ENCODE peak calls at places on chromosomes 13 and 19, in eight cellular contexts. I, D, X, O, G, R, Z and W are unnamed samples.
A peak's percentile ranks its signal among the peaks of the same experiment; 100 is the strongest.

GRCh38 chr13:30290812-30291436 is 16.4 kb downstream of the KATNAL1 start:
- DNase-seq in G (no peak), R (no peak), X (no peak), Z (no peak), O (no peak), I (no peak), D (no peak), W (no peak)

GRCh38 chr19:46841458-46842083 is 9.1 kb downstream of the AP2S1 start:
- DNase-seq in I (peak; percentile 49), R (no peak), Z (peak; percentile 77), X (peak; percentile 32), D (peak; percentile 49), O (no peak), G (no peak), W (peak; percentile 44)

GRCh38 chr13:52455677-52456041 is 381 bp downstream of the CKAP2 start:
- DNase-seq in R (peak; percentile 8), D (peak; percentile 15), Z (peak; percentile 65), O (peak; percentile 63), I (peak; percentile 83), G (peak; percentile 57), X (peak; percentile 70), W (peak; percentile 90)

GRCh38 chr13:79483302-79483701 is 2.3 kb downstream of the NDFIP2 start:
- DNase-seq in I (no peak), O (no peak), Z (no peak), R (peak; percentile 73), D (no peak), X (peak; percentile 76), G (no peak), W (peak; percentile 36)

GRCh38 chr19:3284759-3285646 is 60.5 kb downstream of the CELF5 start:
- DNase-seq in O (peak; percentile 37), G (peak; percentile 40), X (peak; percentile 39), R (no peak), D (no peak), I (peak; percentile 71), Z (peak; percentile 21), W (peak; percentile 56)

GRCh38 chr19:48338802-48339660 is 13.7 kb downstream of the EMP3 start:
- DNase-seq in R (no peak), D (no peak), X (no peak), G (no peak), Z (no peak), O (no peak), I (no peak), W (no peak)

GRCh38 chr13:58376775-58377174 is 745.2 kb downstream of the PCDH17 start:
- DNase-seq in Z (no peak), G (no peak), X (no peak), R (no peak), D (no peak), O (no peak), I (no peak), W (no peak)

GRCh38 chr19:12783226-12783848 is 7.9 kb upstream of the JUNB start:
- DNase-seq in Z (no peak), X (no peak), R (no peak), D (no peak), O (no peak), G (no peak), I (no peak), W (no peak)

GRCh38 chr19:46975011-46975917 is 44.4 kb upstream of the NPAS1 start:
- DNase-seq in X (no peak), O (no peak), D (no peak), R (no peak), G (no peak), I (peak; percentile 80), Z (no peak), W (no peak)

DNA sequence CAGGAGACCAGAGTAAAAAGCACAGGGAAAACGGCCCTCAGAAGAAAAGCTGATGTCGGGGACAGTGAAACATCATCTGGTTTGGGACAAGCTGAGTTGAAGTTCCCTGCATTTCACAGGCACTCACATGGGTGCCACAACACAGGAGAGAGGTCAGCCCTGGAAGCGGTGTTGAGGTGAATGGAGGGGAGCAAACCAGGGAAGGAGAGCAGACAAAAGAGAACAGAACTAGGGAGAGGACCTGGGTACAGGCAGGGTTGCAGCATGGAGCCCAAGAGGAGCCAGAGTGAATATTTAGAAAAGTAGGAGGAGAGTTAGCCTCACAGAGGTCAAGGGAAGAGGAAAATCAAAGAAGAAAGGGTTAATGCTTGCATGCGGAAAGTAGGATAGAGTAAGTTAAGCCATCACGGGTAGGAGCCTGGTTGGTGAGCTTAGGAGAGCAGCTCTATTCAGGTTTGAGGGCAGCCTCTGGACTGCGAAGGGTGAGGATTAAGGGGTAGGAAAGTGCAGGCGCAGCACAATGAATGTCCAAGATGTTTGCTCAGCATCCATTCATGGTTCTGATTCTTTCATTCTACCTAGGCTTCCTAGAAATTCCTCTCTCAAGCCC is 15.5 kb downstream of the FAM216B start:
- DNase-seq in O (no peak), G (no peak), Z (no peak), X (no peak), I (no peak), R (no peak), D (no peak), W (no peak)
- H3K4me3 ChIP-seq in O (no peak overlapping the region), G (no peak overlapping the region), Z (no peak overlapping the region), X (no peak overlapping the region), I (no peak overlapping the region), R (no peak overlapping the region), D (no peak overlapping the region), W (no peak overlapping the region)

GRCh38 chr19:10612515-10613119 is 12.7 kb upstream of the SLC44A2 start:
- DNase-seq in Z (peak; percentile 87), I (no peak), R (no peak), G (no peak), X (no peak), D (peak; percentile 36), O (no peak), W (no peak)
- H3K4me3 ChIP-seq in Z (peak overlapping the region; percentile 35), I (no peak overlapping the region), R (no peak overlapping the region), G (no peak overlapping the region), X (no peak overlapping the region), D (no peak overlapping the region), O (no peak overlapping the region), W (no peak overlapping the region)

DNA sequence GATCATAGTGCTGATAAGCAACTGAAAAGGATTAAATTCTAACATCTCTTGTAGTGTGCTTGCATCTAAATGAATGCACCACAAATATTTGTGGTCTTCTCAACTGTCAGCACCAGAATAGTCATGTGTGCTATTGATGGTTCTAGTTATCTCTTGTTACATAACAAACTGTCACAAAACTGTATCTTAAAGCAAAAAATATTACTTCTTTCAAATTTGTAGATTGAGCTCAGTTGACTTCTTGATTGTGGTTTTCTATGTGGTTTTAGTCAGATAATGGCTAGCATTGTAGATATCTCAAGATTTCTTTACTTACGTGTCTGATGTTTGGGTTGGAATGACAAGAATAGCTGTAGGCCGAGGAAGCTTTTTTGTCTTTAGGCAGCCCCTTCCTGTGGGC is 431.3 kb downstream of the SLITRK6 start:
- DNase-seq in X (peak; percentile 50), I (peak; percentile 30), Z (no peak), D (no peak), G (no peak), O (no peak), R (no peak), W (peak; percentile 18)
- H3K4me3 ChIP-seq in X (no peak overlapping the region), I (no peak overlapping the region), Z (no peak overlapping the region), D (no peak overlapping the region), G (no peak overlapping the region), O (no peak overlapping the region), R (no peak overlapping the region), W (no peak overlapping the region)

DNA sequence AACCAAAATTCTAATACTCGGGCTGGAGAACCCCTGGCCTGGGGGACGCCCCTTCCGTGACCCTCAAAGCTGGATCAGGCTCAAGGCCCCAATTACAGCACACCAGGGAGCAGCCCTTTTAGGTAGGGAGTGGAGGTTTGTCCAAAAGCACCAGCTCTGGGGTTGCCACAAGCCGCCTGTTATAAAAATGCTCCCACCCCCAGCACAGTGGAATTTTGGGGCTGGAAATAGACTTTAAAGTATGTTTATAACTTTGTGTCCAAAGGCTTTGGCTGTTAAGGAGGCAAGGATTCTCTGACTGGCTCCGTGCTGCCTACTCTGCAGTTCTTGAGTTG is 564 bp upstream of the GMIP start:
- DNase-seq in O (no peak), Z (no peak), G (no peak), R (no peak), I (no peak), X (no peak), D (no peak), W (no peak)
- H3K4me3 ChIP-seq in O (peak overlapping the region; percentile 100), Z (peak overlapping the region; percentile 84), G (peak overlapping the region; percentile 82), R (no peak overlapping the region), I (peak overlapping the region; percentile 79), X (no peak overlapping the region), D (peak overlapping the region; percentile 29), W (no peak overlapping the region)

GRCh38 chr13:98370806-98371553 is 193.9 kb upstream of the RNF113B start:
- DNase-seq in O (no peak), Z (peak; percentile 59), X (peak; percentile 79), D (peak; percentile 52), R (peak; percentile 77), I (peak; percentile 17), G (no peak), W (peak; percentile 92)
- H3K4me3 ChIP-seq in O (no peak overlapping the region), Z (no peak overlapping the region), X (no peak overlapping the region), D (no peak overlapping the region), R (no peak overlapping the region), I (no peak overlapping the region), G (no peak overlapping the region), W (peak overlapping the region; percentile 44)